ENCODE peak calls at places on chromosomes 3 and 15, in ten cellular contexts. W, N, M, E, J, X, P, K, D and S are unnamed samples.

GRCh38 chr3:105351821-105352220 is 14.9 kb upstream of the ALCAM start:
- DNase-seq in J (no peak), K (peak), M (no peak), W (no peak), P (no peak), E (no peak), X (no peak), N (no peak), D (peak), S (no peak)

GRCh38 chr3:25047058-25047457 is 381.0 kb upstream of the RARB start:
- DNase-seq in N (no peak), K (peak), X (no peak), M (no peak), W (no peak), E (no peak), D (peak), J (no peak), P (no peak), S (no peak)

GRCh38 chr3:10964537-10965167 is 27.9 kb upstream of the SLC6A1 start:
- DNase-seq in M (no peak), N (peak), W (peak), J (peak), P (no peak), E (peak), X (no peak), D (peak), K (peak), S (no peak)

GRCh38 chr3:187662848-187663407 is 7.3 kb downstream of the SST start:
- DNase-seq in E (no peak), K (no peak), M (no peak), N (no peak), P (no peak), X (no peak), W (no peak), J (no peak), D (no peak), S (no peak)

GRCh38 chr3:94028093-94028837 is at the start of gene STX19:
- DNase-seq in P (peak), K (peak), D (no peak), W (no peak), N (no peak), E (no peak), J (no peak), X (no peak), M (no peak), S (no peak)

GRCh38 chr15:55770808-55771207 is 27.9 kb upstream of the PRTG start:
- DNase-seq in J (no peak), W (no peak), P (no peak), E (no peak), M (no peak), K (no peak), D (no peak), N (no peak), X (no peak), S (peak)

GRCh38 chr15:88375234-88375926 is 91.8 kb downstream of the MRPL46 start:
- DNase-seq in N (no peak), M (no peak), P (no peak), W (no peak), E (no peak), X (no peak), D (peak), J (no peak), K (peak), S (no peak)

GRCh38 chr15:53527996-53528395 is 231.5 kb downstream of the WDR72 start:
- DNase-seq in J (no peak), P (no peak), N (no peak), M (no peak), K (no peak), E (no peak), X (no peak), W (no peak), D (no peak), S (no peak)

GRCh38 chr3:156291269-156292123 is 171.1 kb downstream of the KCNAB1 start:
- DNase-seq in M (no peak), P (no peak), E (peak), W (no peak), N (peak), D (no peak), X (peak), K (peak), J (peak), S (peak)

GRCh38 chr3:126528800-126529541 is 5.0 kb downstream of the CHST13 start:
- DNase-seq in D (peak), K (peak), E (no peak), X (no peak), W (peak), J (peak), M (peak), P (no peak), N (no peak), S (peak)
- TF ChIP-seq CTCF in D (no peak), K (no peak), E (no peak), X (no peak), W (peak), J (peak), M (no peak), P (no peak), N (peak), S (no peak)

DNA sequence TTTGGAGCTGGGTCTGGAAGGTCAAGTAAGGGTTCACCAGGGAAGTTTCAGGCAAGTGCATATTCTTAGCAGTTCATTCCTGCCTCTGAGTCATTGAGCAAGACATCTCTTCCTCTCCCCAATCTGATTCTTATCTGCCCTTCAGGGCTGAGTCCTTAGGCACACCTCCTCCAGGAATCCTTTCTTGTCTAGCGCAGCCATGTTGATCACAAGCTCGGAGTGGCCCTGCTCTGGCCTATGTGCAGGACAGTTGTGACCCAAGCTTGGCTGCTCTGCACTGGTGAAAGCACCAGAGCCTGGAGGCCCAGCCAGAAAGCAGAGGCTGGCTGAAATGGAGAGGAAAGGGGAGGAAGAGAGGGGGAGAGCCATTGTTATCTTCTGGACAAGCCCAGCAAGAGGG is 30.9 kb upstream of the MRPS22 start:
- DNase-seq in N (no peak), M (no peak), J (no peak), X (no peak), K (peak), E (no peak), D (peak), P (no peak), W (no peak), S (no peak)
- TF ChIP-seq CTCF in N (no peak), M (no peak), J (no peak), X (no peak), K (no peak), E (no peak), D (no peak), P (no peak), W (no peak), S (no peak)

GRCh38 chr3:169060037-169060436 is 603.5 kb downstream of the MECOM start:
- DNase-seq in P (no peak), J (no peak), M (no peak), N (no peak), K (peak), W (no peak), E (no peak), D (peak), X (no peak), S (no peak)
- TF ChIP-seq CTCF in P (no peak), J (no peak), M (no peak), N (no peak), K (peak), W (no peak), E (no peak), D (peak), X (no peak), S (no peak)

GRCh38 chr3:14371573-14372474 is 30.6 kb upstream of the SLC6A6 start:
- DNase-seq in D (peak), W (no peak), X (peak), P (peak), E (no peak), M (peak), K (peak), N (no peak), J (peak), S (no peak)
- TF ChIP-seq CTCF in D (peak), W (no peak), X (no peak), P (no peak), E (no peak), M (no peak), K (peak), N (peak), J (peak), S (no peak)

GRCh38 chr15:80310776-80311175 is 58.8 kb upstream of the CTXND1 start:
- DNase-seq in X (no peak), E (no peak), D (no peak), M (no peak), K (no peak), P (no peak), W (no peak), J (no peak), N (no peak), S (no peak)

GRCh38 chr15:80309769-80310384 is 57.9 kb upstream of the CTXND1 start:
- DNase-seq in X (no peak), W (no peak), E (peak), K (peak), N (no peak), P (peak), D (peak), M (no peak), J (peak), S (peak)

GRCh38 chr15:80308002-80308401 is 56.0 kb upstream of the CTXND1 start:
- DNase-seq in P (no peak), X (no peak), W (no peak), N (peak), M (no peak), D (no peak), J (no peak), K (no peak), E (no peak), S (no peak)
- TF ChIP-seq CTCF in P (no peak), X (no peak), W (peak), N (peak), M (no peak), D (no peak), J (no peak), K (no peak), E (no peak), S (no peak)

GRCh38 chr3:41037651-41038334 is 161.5 kb upstream of the CTNNB1 start:
- DNase-seq in M (no peak), J (no peak), W (no peak), N (no peak), K (no peak), X (no peak), E (no peak), P (no peak), D (no peak), S (no peak)

GRCh38 chr3:41035445-41036022 is 163.8 kb upstream of the CTNNB1 start:
- DNase-seq in X (no peak), E (no peak), P (no peak), D (no peak), M (no peak), K (no peak), J (no peak), W (no peak), N (no peak), S (no peak)

GRCh38 chr3:41029356-41029755 is 169.9 kb upstream of the CTNNB1 start:
- DNase-seq in D (peak), W (no peak), K (no peak), P (no peak), N (no peak), J (no peak), M (no peak), X (no peak), E (no peak), S (no peak)

GRCh38 chr3:41033956-41034519 is 165.3 kb upstream of the CTNNB1 start:
- DNase-seq in J (no peak), D (no peak), P (no peak), X (no peak), M (no peak), N (peak), K (no peak), W (no peak), E (no peak), S (no peak)
- TF ChIP-seq CTCF in J (no peak), D (no peak), P (no peak), X (no peak), M (no peak), N (peak), K (no peak), W (no peak), E (no peak), S (no peak)

GRCh38 chr15:72534522-72534921 is 60.4 kb downstream of the ARIH1 start:
- DNase-seq in P (no peak), M (no peak), X (no peak), W (no peak), K (no peak), J (no peak), E (no peak), D (no peak), N (no peak), S (no peak)

GRCh38 chr15:72535911-72536310 is 61.8 kb downstream of the ARIH1 start:
- DNase-seq in E (no peak), K (no peak), N (no peak), X (no peak), P (no peak), M (no peak), D (no peak), J (no peak), W (no peak), S (no peak)

GRCh38 chr15:72538931-72539330 is 64.8 kb downstream of the ARIH1 start:
- DNase-seq in W (no peak), J (no peak), K (no peak), D (no peak), N (no peak), M (no peak), X (no peak), E (no peak), P (no peak), S (no peak)

GRCh38 chr15:72536506-72536905 is 62.4 kb downstream of the ARIH1 start:
- DNase-seq in D (no peak), P (no peak), M (no peak), X (no peak), N (no peak), K (no peak), W (no peak), E (no peak), J (no peak), S (no peak)

DNA sequence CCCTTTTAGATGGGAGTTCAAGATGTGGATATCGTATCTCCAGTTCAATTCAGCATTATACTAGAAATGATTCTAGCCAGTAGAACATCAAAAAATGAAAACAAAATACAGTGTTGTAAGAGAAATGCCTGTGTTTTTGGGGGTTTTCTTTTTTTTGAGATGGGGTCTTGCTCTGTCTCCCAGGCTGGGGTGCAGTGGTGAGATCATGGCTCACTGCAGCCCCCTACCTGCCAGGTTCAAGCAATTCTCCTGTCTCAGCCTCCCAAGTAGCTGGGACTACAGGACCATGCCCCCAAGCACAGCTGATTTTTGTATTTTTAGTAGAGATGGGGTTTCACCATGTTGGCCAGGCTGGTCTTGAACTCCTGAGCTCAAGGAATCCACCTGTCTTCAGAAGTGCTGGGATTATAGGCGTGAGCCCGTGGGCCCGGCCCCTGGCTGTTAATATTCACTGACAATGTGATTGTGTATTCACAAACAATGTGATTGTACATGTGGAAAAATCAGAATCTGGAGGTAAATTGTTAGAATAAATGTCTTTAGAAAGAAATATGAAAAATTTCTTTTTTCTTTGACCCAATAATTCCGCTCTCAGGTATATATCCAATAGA is 59.0 kb downstream of the ARIH1 start:
- DNase-seq in W (no peak), E (peak), X (no peak), J (no peak), N (peak), D (no peak), M (no peak), P (no peak), K (no peak), S (no peak)
- TF ChIP-seq CTCF in W (peak), E (peak), X (peak), J (peak), N (peak), D (peak), M (no peak), P (no peak), K (peak), S (peak)

GRCh38 chr3:157755254-157755653 is 252.0 kb upstream of the VEPH1 start:
- DNase-seq in N (no peak), K (no peak), W (no peak), E (no peak), D (peak), X (no peak), P (no peak), J (peak), M (no peak), S (no peak)
- TF ChIP-seq CTCF in N (peak), K (peak), W (peak), E (peak), D (peak), X (no peak), P (no peak), J (peak), M (no peak), S (peak)

GRCh38 chr3:189786479-189787064 is 155.4 kb downstream of the TP63 start:
- DNase-seq in X (no peak), K (no peak), D (no peak), E (no peak), J (no peak), P (no peak), W (no peak), M (no peak), N (no peak), S (no peak)
- TF ChIP-seq CTCF in X (no peak), K (peak), D (peak), E (peak), J (peak), P (no peak), W (peak), M (no peak), N (peak), S (peak)